ENCODE peak calls at places on chromosomes 16 and 17, in six cellular contexts. G is coronary artery; M is astrocyte; V is activated CD8-positive, alpha-beta T cell treated with anti-CD3 and anti-CD28 coated beads for 36 hours; A is mammary epithelial cell; N is T-helper 1 cell. J is an unnamed sample.

GRCh38 chr16:15576960-15577958 is 65.7 kb downstream of the MARF1 start:
- DNase-seq in M (no peak), N (no peak), V (no peak), A (no peak), G (no peak), J (peak; percentile 65)

GRCh38 chr16:11581677-11582076 is 5.0 kb downstream of the LITAF start:
- DNase-seq in A (no peak), N (no peak), M (no peak), V (no peak), G (no peak), J (no peak)

GRCh38 chr16:28587386-28587785 is 9.5 kb downstream of the SULT1A2 start:
- DNase-seq in N (no peak), M (no peak), V (no peak), G (no peak), A (peak; percentile 69), J (no peak)

GRCh38 chr17:64032081-64032480 is 11.6 kb upstream of the ICAM2 start:
- DNase-seq in A (peak; percentile 60), M (no peak), G (no peak), N (no peak), V (no peak), J (no peak)

GRCh38 chr16:81319221-81319912 is 4.6 kb downstream of the GAN start:
- DNase-seq in A (no peak), M (peak; percentile 74), V (no peak), G (no peak), N (no peak), J (no peak)

GRCh38 chr17:1963250-1963649 is 61.9 kb downstream of the RTN4RL1 start:
- DNase-seq in A (no peak), G (no peak), M (no peak), N (no peak), V (no peak), J (no peak)

GRCh38 chr16:27489906-27490305 is 59.8 kb downstream of the GTF3C1 start:
- DNase-seq in N (no peak), G (no peak), A (no peak), M (no peak), V (no peak), J (no peak)

GRCh38 chr16:50303605-50304466 is 37.5 kb downstream of the ADCY7 start:
- DNase-seq in M (peak; percentile 82), G (peak; percentile 62), N (no peak), V (no peak), A (no peak), J (no peak)

GRCh38 chr16:86083382-86084002 is 184.5 kb downstream of the IRF8 start:
- DNase-seq in G (no peak), A (no peak), M (no peak), V (no peak), N (no peak), J (no peak)

GRCh38 chr16:61246592-61246991 is 789.6 kb downstream of the CDH8 start:
- DNase-seq in G (no peak), V (no peak), A (no peak), M (no peak), N (no peak), J (no peak)

GRCh38 chr17:15398736-15399331 is 57.4 kb upstream of the TEKT3 start:
- DNase-seq in M (peak; percentile 59), V (no peak), G (no peak), N (no peak), A (peak; percentile 61), J (no peak)

GRCh38 chr17:79721993-79722671 is 8.6 kb upstream of the ENPP7 start:
- DNase-seq in N (no peak), G (no peak), V (no peak), M (no peak), A (no peak), J (peak; percentile 43)

GRCh38 chr17:19292377-19292711 is 55.2 kb downstream of the EPN2 start:
- DNase-seq in A (no peak), N (no peak), M (no peak), G (no peak), V (no peak), J (no peak)

GRCh38 chr17:49438885-49439284 is 24.2 kb upstream of the PHB1 start:
- DNase-seq in M (no peak), N (no peak), V (no peak), G (peak; percentile 46), A (no peak), J (no peak)

GRCh38 chr16:734981-735881 is 5.6 kb downstream of the CIAO3 start:
- DNase-seq in A (no peak), V (no peak), M (no peak), N (no peak), G (no peak), J (no peak)

GRCh38 chr17:35002876-35003551 is 22.7 kb downstream of the LIG3 start:
- DNase-seq in M (peak; percentile 53), G (no peak), A (peak; percentile 35), N (no peak), V (no peak), J (no peak)

GRCh38 chr17:83062011-83062817 is 17.2 kb upstream of the METRNL start:
- DNase-seq in M (no peak), N (no peak), A (no peak), G (peak; percentile 62), V (no peak), J (no peak)

GRCh38 chr17:77644181-77644972 is 314.1 kb upstream of the TNRC6C start:
- DNase-seq in N (no peak), A (no peak), V (no peak), M (no peak), G (no peak), J (no peak)

GRCh38 chr17:31573861-31574260 is 182.4 kb downstream of the RAB11FIP4 start:
- DNase-seq in V (no peak), A (no peak), M (no peak), N (no peak), G (no peak), J (no peak)

GRCh38 chr16:84507011-84507982 is 2.8 kb upstream of the MEAK7 start:
- DNase-seq in V (peak; percentile 50), G (no peak), A (no peak), N (no peak), M (no peak), J (no peak)

GRCh38 chr17:68288804-68289203 is 2.1 kb downstream of the SLC16A6 start:
- DNase-seq in N (no peak), M (no peak), A (no peak), V (peak; percentile 50), G (no peak), J (peak; percentile 16)

GRCh38 chr17:63634163-63634562 is 11.9 kb downstream of the MAP3K3 start:
- DNase-seq in A (no peak), N (no peak), G (no peak), V (no peak), M (no peak), J (no peak)

GRCh38 chr17:40485851-40486512 is 15.4 kb downstream of the TNS4 start:
- DNase-seq in M (peak; percentile 99), A (peak; percentile 96), G (no peak), N (no peak), V (peak; percentile 64), J (no peak)

GRCh38 chr16:10266809-10267208 is 84.6 kb upstream of the GRIN2A start:
- DNase-seq in M (no peak), A (no peak), V (peak; percentile 67), G (no peak), N (no peak), J (no peak)

GRCh38 chr17:50372222-50372621 is 762 bp downstream of the MRPL27 start:
- DNase-seq in V (no peak), A (no peak), G (no peak), N (no peak), M (no peak), J (no peak)

GRCh38 chr17:77193653-77194052 is 52.9 kb downstream of the SEC14L1 start:
- DNase-seq in N (no peak), V (no peak), G (no peak), A (no peak), M (no peak), J (no peak)

GRCh38 chr17:77323413-77324171 is 182.8 kb downstream of the SEC14L1 start:
- DNase-seq in V (no peak), A (no peak), G (peak; percentile 87), N (no peak), M (peak; percentile 49), J (no peak)